ENCODE peak calls at places on chromosome 18, in eight cellular contexts. O is PC-3; W is GOT3; I is CD4-positive, CD25-positive, alpha-beta regulatory T cell; Q is endothelial cell; S is tibial nerve; H is cardiac fibroblast; Y is kidney glomerular epithelial cell. E is an unnamed sample.

GRCh38 chr18:57150828-57151227 is 3.9 kb downstream of the BOD1L2 start:
- DNase-seq in H (no peak), W (no peak), S (no peak), O (no peak), Q (peak; percentile 6), I (no peak), Y (no peak), E (no peak)

GRCh38 chr18:6055711-6056110 is 160.4 kb upstream of the TMEM200C start:
- DNase-seq in W (no peak), Q (no peak), O (peak; percentile 88), H (peak; percentile 78), S (no peak), Y (peak; percentile 70), I (no peak), E (no peak)

GRCh38 chr18:48804856-48805610 is 145.7 kb downstream of the SMAD7 start:
- DNase-seq in Y (no peak), I (no peak), S (no peak), W (no peak), Q (no peak), O (no peak), H (no peak), E (no peak)

GRCh38 chr18:69490813-69491212 is 90.1 kb downstream of the DOK6 start:
- DNase-seq in S (no peak), H (peak; percentile 49), O (peak; percentile 43), Y (no peak), I (no peak), W (no peak), Q (no peak), E (no peak)

GRCh38 chr18:77054288-77054605 is 78.3 kb downstream of the MBP start:
- DNase-seq in W (no peak), Y (no peak), O (no peak), Q (no peak), H (no peak), I (no peak), S (no peak), E (no peak)

GRCh38 chr18:8706545-8706980 is 1.2 kb downstream of the MTCL1 start:
- DNase-seq in I (no peak), Y (no peak), S (no peak), H (no peak), O (peak; percentile 11), Q (no peak), W (no peak), E (peak; percentile 54)

GRCh38 chr18:48050176-48050575 is 119.7 kb upstream of the SMAD2 start:
- DNase-seq in H (no peak), Q (no peak), S (no peak), Y (no peak), W (no peak), I (no peak), O (no peak), E (no peak)

GRCh38 chr18:49368876-49369440 is 91.5 kb downstream of the DYM start:
- DNase-seq in I (no peak), H (no peak), Y (no peak), W (no peak), Q (no peak), O (no peak), S (no peak), E (no peak)

GRCh38 chr18:22015156-22015555 is 154.2 kb upstream of the GATA6 start:
- DNase-seq in Q (no peak), H (no peak), S (no peak), O (peak; percentile 14), I (no peak), W (no peak), Y (peak; percentile 8), E (no peak)

E was measured in naive B cell.